ENCODE peak calls at places on chromosomes 3 and 15, in ten cellular contexts. H is Peyer's patch; Q is H1; V is H4; P is activated naive CD4-positive, alpha-beta T cell; S is activated CD4-positive, CD25-positive, alpha-beta regulatory T cell; X is GM19239; W is retina; O is breast epithelium; G is adipocyte. F is an unnamed sample.

GRCh38 chr3:45640724-45641361 is 46.3 kb downstream of the LIMD1 start:
- DNase-seq in H (no peak), Q (no peak), V (no peak), P (no peak), S (no peak), X (no peak), W (peak), O (no peak), G (no peak), F (no peak)

GRCh38 chr3:8494332-8494731 is 7.3 kb upstream of the LMCD1 start:
- DNase-seq in H (no peak), Q (no peak), V (no peak), P (no peak), S (no peak), X (no peak), W (peak), O (no peak), G (no peak), F (no peak)

GRCh38 chr3:78632925-78633324 is 1134.9 kb downstream of the ROBO1 start:
- DNase-seq in H (no peak), Q (no peak), V (no peak), P (no peak), S (no peak), X (no peak), W (no peak), O (no peak), G (peak), F (no peak)

GRCh38 chr3:178986456-178986855 is 85.2 kb downstream of the ZMAT3 start:
- DNase-seq in H (no peak), Q (no peak), V (no peak), P (no peak), S (no peak), X (no peak), W (no peak), O (no peak), G (no peak), F (no peak)

GRCh38 chr15:70242962-70243685 is 145.4 kb upstream of the TLE3 start:
- DNase-seq in H (peak), Q (no peak), V (no peak), P (no peak), S (no peak), X (no peak), W (no peak), O (no peak), G (no peak), F (no peak)

GRCh38 chr3:159824341-159824740 is 164.3 kb upstream of the IL12A start:
- DNase-seq in H (peak), Q (no peak), V (peak), P (no peak), S (no peak), X (no peak), W (no peak), O (no peak), G (peak), F (peak)

GRCh38 chr15:60392986-60393811 is 4.6 kb downstream of the ANXA2 start:
- DNase-seq in H (peak), Q (no peak), V (peak), P (no peak), S (no peak), X (no peak), W (no peak), O (peak), G (peak), F (peak)

GRCh38 chr3:147989344-147989743 is 580.2 kb downstream of the ZIC1 start:
- DNase-seq in H (no peak), Q (no peak), V (no peak), P (no peak), S (no peak), X (no peak), W (no peak), O (no peak), G (no peak), F (no peak)

GRCh38 chr3:158152186-158152585 is 42.3 kb downstream of the RSRC1 start:
- DNase-seq in H (no peak), Q (no peak), V (no peak), P (no peak), S (no peak), X (no peak), W (no peak), O (no peak), G (peak), F (no peak)

GRCh38 chr15:75403892-75404291 is 35.5 kb upstream of the MAN2C1 start:
- DNase-seq in H (no peak), Q (no peak), V (no peak), P (no peak), S (no peak), X (no peak), W (no peak), O (no peak), G (no peak), F (no peak)

GRCh38 chr3:12054245-12054644 is 50.1 kb downstream of the SYN2 start:
- DNase-seq in H (no peak), Q (no peak), V (no peak), P (no peak), S (no peak), X (no peak), W (no peak), O (no peak), G (no peak), F (no peak)

GRCh38 chr3:187978433-187979011 is 175.4 kb upstream of the LPP start:
- DNase-seq in H (peak), Q (no peak), V (no peak), P (no peak), S (no peak), X (no peak), W (no peak), O (no peak), G (no peak), F (no peak)

GRCh38 chr3:149879872-149880271 is 66.9 kb downstream of the RNF13 start:
- DNase-seq in H (peak), Q (peak), V (peak), P (no peak), S (peak), X (no peak), W (peak), O (no peak), G (peak), F (peak)

GRCh38 chr3:129195731-129196256 is 12.1 kb upstream of the CNBP start:
- DNase-seq in H (peak), Q (no peak), V (peak), P (no peak), S (no peak), X (no peak), W (no peak), O (no peak), G (peak), F (no peak)

GRCh38 chr3:138465927-138466326 is 31.5 kb downstream of the ESYT3 start:
- DNase-seq in H (no peak), Q (no peak), V (no peak), P (no peak), S (no peak), X (no peak), W (no peak), O (no peak), G (no peak), F (no peak)

GRCh38 chr15:99315636-99316035 is 64.4 kb downstream of the LRRC28 start:
- DNase-seq in H (no peak), Q (no peak), V (no peak), P (no peak), S (no peak), X (no peak), W (no peak), O (no peak), G (no peak), F (no peak)

GRCh38 chr3:117404153-117404552 is 694.6 kb downstream of the TUSC7 start:
- DNase-seq in H (no peak), Q (no peak), V (no peak), P (no peak), S (no peak), X (no peak), W (no peak), O (no peak), G (peak), F (no peak)

GRCh38 chr3:153679711-153680110 is 441.5 kb upstream of the ARHGEF26 start:
- DNase-seq in H (no peak), Q (no peak), V (no peak), P (no peak), S (no peak), X (no peak), W (no peak), O (no peak), G (no peak), F (no peak)

GRCh38 chr15:63308947-63309346 is 31.5 kb downstream of the APH1B start:
- DNase-seq in H (no peak), Q (no peak), V (no peak), P (no peak), S (no peak), X (no peak), W (no peak), O (no peak), G (no peak), F (no peak)

GRCh38 chr3:172673210-172673679 is 37.6 kb downstream of the NCEH1 start:
- DNase-seq in H (peak), Q (peak), V (peak), P (no peak), S (peak), X (peak), W (no peak), O (no peak), G (peak), F (peak)

GRCh38 chr3:126897943-126898342 is 85.0 kb upstream of the PLXNA1 start:
- DNase-seq in H (no peak), Q (no peak), V (no peak), P (no peak), S (no peak), X (no peak), W (no peak), O (no peak), G (no peak), F (no peak)

GRCh38 chr3:33937628-33938027 is 139.2 kb downstream of the PDCD6IP start:
- DNase-seq in H (no peak), Q (no peak), V (no peak), P (no peak), S (no peak), X (no peak), W (no peak), O (no peak), G (no peak), F (no peak)

GRCh38 chr15:70314652-70315051 is 216.9 kb upstream of the TLE3 start:
- DNase-seq in H (no peak), Q (no peak), V (no peak), P (no peak), S (no peak), X (no peak), W (no peak), O (no peak), G (no peak), F (no peak)

GRCh38 chr3:181700168-181701087 is 11.3 kb upstream of the SOX2 start:
- DNase-seq in H (peak), Q (peak), V (peak), P (no peak), S (no peak), X (peak), W (peak), O (no peak), G (peak), F (peak)

GRCh38 chr3:13021141-13021933 is 51.9 kb downstream of the IQSEC1 start:
- DNase-seq in H (peak), Q (no peak), V (no peak), P (no peak), S (no peak), X (no peak), W (peak), O (no peak), G (no peak), F (no peak)

GRCh38 chr3:136381051-136381450 is 130.9 kb downstream of the PCCB start:
- DNase-seq in H (no peak), Q (no peak), V (no peak), P (no peak), S (no peak), X (no peak), W (no peak), O (no peak), G (no peak), F (no peak)

GRCh38 chr3:90091557-90091956 is 984.1 kb downstream of the EPHA3 start:
- DNase-seq in H (no peak), Q (no peak), V (peak), P (no peak), S (no peak), X (no peak), W (peak), O (no peak), G (peak), F (peak)

GRCh38 chr3:134356411-134357040 is 17.7 kb downstream of the AMOTL2 start:
- DNase-seq in H (no peak), Q (no peak), V (no peak), P (no peak), S (no peak), X (no peak), W (no peak), O (no peak), G (no peak), F (no peak)

GRCh38 chr3:120344349-120344748 is 4.8 kb downstream of the LRRC58 start:
- DNase-seq in H (no peak), Q (no peak), V (no peak), P (no peak), S (no peak), X (no peak), W (no peak), O (no peak), G (no peak), F (no peak)

GRCh38 chr3:189269356-189269755 is 97.6 kb downstream of the TPRG1 start:
- DNase-seq in H (no peak), Q (no peak), V (no peak), P (no peak), S (no peak), X (no peak), W (no peak), O (no peak), G (peak), F (no peak)

GRCh38 chr3:57918123-57918837 is 89.9 kb upstream of the FLNB start:
- DNase-seq in H (no peak), Q (no peak), V (peak), P (no peak), S (no peak), X (no peak), W (no peak), O (no peak), G (peak), F (no peak)

GRCh38 chr15:68154923-68155559 is 50.1 kb downstream of the CALML4 start:
- DNase-seq in H (peak), Q (no peak), V (peak), P (no peak), S (no peak), X (no peak), W (peak), O (no peak), G (peak), F (peak)

GRCh38 chr3:74410276-74410941 is 204.1 kb downstream of the CNTN3 start:
- DNase-seq in H (no peak), Q (no peak), V (no peak), P (no peak), S (no peak), X (no peak), W (no peak), O (no peak), G (no peak), F (no peak)

GRCh38 chr3:160697628-160698382 is 20.8 kb downstream of the ARL14 start:
- DNase-seq in H (no peak), Q (no peak), V (peak), P (no peak), S (no peak), X (no peak), W (no peak), O (no peak), G (peak), F (no peak)

GRCh38 chr3:124057453-124057852 is 65.5 kb upstream of the ROPN1 start:
- DNase-seq in H (no peak), Q (no peak), V (no peak), P (no peak), S (no peak), X (no peak), W (no peak), O (no peak), G (no peak), F (no peak)

GRCh38 chr15:45199136-45199810 is 11.5 kb upstream of the SHF start:
- DNase-seq in H (peak), Q (no peak), V (no peak), P (peak), S (peak), X (no peak), W (peak), O (peak), G (peak), F (peak)

GRCh38 chr3:97177242-97177641 is 362.8 kb downstream of the EPHA6 start:
- DNase-seq in H (no peak), Q (no peak), V (no peak), P (no peak), S (no peak), X (no peak), W (no peak), O (no peak), G (no peak), F (no peak)

GRCh38 chr3:197029511-197030167 is at the start of gene MELTF:
- DNase-seq in H (peak), Q (peak), V (no peak), P (peak), S (peak), X (peak), W (peak), O (no peak), G (peak), F (peak)

GRCh38 chr3:143150076-143150475 is 30.5 kb downstream of the CHST2 start:
- DNase-seq in H (no peak), Q (no peak), V (no peak), P (no peak), S (no peak), X (no peak), W (no peak), O (no peak), G (no peak), F (no peak)